ENCODE peak calls at places on chromosome 20, in five cellular contexts. Y is mammary epithelial cell, K is mucosa of descending colon, S is ovary, N is RWPE2. Q is an unnamed sample. For H3K4me1, the result is how much of the 10 kb centered on the place peaks cover.

GRCh38 chr20:1895674-1896496 is 678 bp downstream of the SIRPA start:
- DNase-seq in S (peak), K (peak), N (no peak), Y (peak), Q (peak)

GRCh38 chr20:52102126-52102525 is 89.5 kb downstream of the ZFP64 start:
- DNase-seq in N (peak), S (no peak), Y (no peak), K (no peak), Q (no peak)

GRCh38 chr20:33875055-33875454 is 63.9 kb downstream of the CHMP4B start:
- DNase-seq in S (no peak), Y (no peak), N (no peak), K (peak), Q (no peak)

GRCh38 chr20:44745560-44746366 is at the start of gene KCNK15:
- DNase-seq in Y (peak), K (no peak), N (no peak), S (peak), Q (peak)

GRCh38 chr20:57838670-57839142 is 128.9 kb upstream of the PMEPA1 start:
- DNase-seq in N (no peak), K (no peak), S (no peak), Y (no peak), Q (no peak)

GRCh38 chr20:45181639-45182038 is 6.9 kb downstream of the PI3 start:
- DNase-seq in K (no peak), S (no peak), N (no peak), Y (no peak), Q (peak)

GRCh38 chr20:46767127-46767761 is 57.8 kb downstream of the SLC2A10 start:
- DNase-seq in S (no peak), K (peak), Y (peak), N (no peak), Q (peak)

GRCh38 chr20:52150440-52151258 is 40.9 kb downstream of the ZFP64 start:
- DNase-seq in Y (peak), K (peak), S (no peak), N (no peak), Q (peak)

GRCh38 chr20:50572922-50573777 is 63.0 kb downstream of the PTPN1 start:
- DNase-seq in Y (no peak), S (peak), N (no peak), K (no peak), Q (peak)

GRCh38 chr20:50356522-50356880 is 153.7 kb upstream of the PTPN1 start:
- DNase-seq in S (no peak), N (no peak), K (no peak), Y (no peak), Q (no peak)

GRCh38 chr20:25090492-25091429 is 8.8 kb upstream of the VSX1 start:
- DNase-seq in N (peak), S (no peak), Y (no peak), K (peak), Q (no peak)

GRCh38 chr20:45157977-45158376 is 16.7 kb upstream of the PI3 start:
- DNase-seq in N (no peak), S (no peak), Y (peak), K (peak), Q (peak)

GRCh38 chr20:57957397-57958049 is 247.7 kb upstream of the PMEPA1 start:
- DNase-seq in S (no peak), N (no peak), Y (no peak), K (no peak), Q (no peak)

GRCh38 chr20:3814928-3815495 is 5.3 kb upstream of the AP5S1 start:
- DNase-seq in N (no peak), K (no peak), S (no peak), Y (no peak), Q (no peak)

GRCh38 chr20:63273635-63274380 is 1.2 kb downstream of the ARFGAP1 start:
- DNase-seq in N (no peak), Y (peak), K (no peak), S (no peak), Q (peak)

GRCh38 chr20:53070714-53071392 is 98.7 kb downstream of the TSHZ2 start:
- DNase-seq in S (no peak), N (no peak), Y (no peak), K (no peak), Q (no peak)

GRCh38 chr20:53752971-53753879 is 159.6 kb upstream of the ZNF217 start:
- DNase-seq in K (peak), S (no peak), N (peak), Y (peak), Q (no peak)

GRCh38 chr20:14637441-14637840 is 300.0 kb upstream of the FLRT3 start:
- DNase-seq in K (no peak), S (no peak), Y (no peak), N (no peak), Q (no peak)
- H3K4me1 ChIP-seq in K (under half), S (under half), Y (under half), N (under half), Q (under half)

GRCh38 chr20:31711416-31712111 is 11.1 kb downstream of the BCL2L1 start:
- DNase-seq in S (no peak), Y (no peak), N (no peak), K (no peak), Q (no peak)
- H3K4me1 ChIP-seq in S (under half), Y (half or more), N (half or more), K (half or more), Q (half or more)

DNA sequence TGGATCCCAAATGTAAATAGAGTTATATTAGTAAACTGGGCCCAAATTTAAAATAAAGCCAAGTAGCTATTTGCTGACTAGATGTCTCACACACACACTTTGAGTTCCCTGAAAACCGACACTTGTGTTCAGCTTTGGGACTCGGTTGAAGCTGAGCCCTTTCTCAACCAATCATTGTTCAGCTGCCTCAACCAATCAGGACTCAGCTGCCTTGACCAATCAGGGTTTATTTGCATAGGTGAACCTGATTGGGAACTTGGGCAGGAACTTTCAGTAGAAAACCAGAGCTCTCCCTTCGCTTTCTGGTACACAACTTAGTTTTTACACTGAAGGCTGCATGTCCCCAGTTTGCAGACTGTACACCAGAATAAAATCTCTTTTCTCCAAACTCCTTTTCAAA is 301.7 kb downstream of the FOXA2 start:
- DNase-seq in S (no peak), N (no peak), Y (no peak), K (no peak), Q (no peak)
- H3K4me1 ChIP-seq in S (under half), N (under half), Y (under half), K (under half), Q (under half)

DNA sequence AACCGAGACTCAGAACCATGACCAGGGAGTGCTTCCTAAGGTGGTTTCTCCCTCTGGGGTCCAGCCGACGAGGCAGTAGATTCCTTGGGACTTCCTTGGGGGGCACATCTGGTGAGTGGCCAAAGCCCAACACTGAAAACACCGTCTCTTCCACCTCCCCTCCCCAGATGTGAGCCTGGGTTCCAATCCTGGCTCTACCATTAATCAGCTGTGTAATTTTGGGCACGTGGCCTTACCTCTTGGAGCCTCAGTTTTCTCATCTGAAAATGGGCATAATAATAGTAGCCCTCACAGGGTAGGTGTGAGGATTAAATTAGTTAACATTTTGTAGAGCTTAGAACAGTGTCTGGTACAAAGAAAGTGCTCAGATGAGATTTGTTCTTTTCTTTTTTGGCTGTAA is 5.5 kb downstream of the FAM110A start:
- DNase-seq in N (no peak), S (no peak), K (no peak), Y (no peak), Q (no peak)
- H3K4me1 ChIP-seq in N (under half), S (under half), K (under half), Y (half or more), Q (under half)